ENCODE peak calls at places on chromosomes 11 and 22, in nine cellular contexts. One of them, this sample, is unnamed.

GRCh38 chr11:126393143-126393542 is 37.7 kb downstream of the ST3GAL4 start:
- DNase-seq in HTR-8/SVneo: no peak
- DNase-seq in stimulated activated CD8-positive, alpha-beta memory T cell treated with anti-CD3 and anti-CD28 coated beads, Interleukin-4, amount 100 ng/mL, for 1 hour: no peak
- DNase-seq in activated CD8-positive, alpha-beta memory T cell treated with anti-CD3 and anti-CD28 coated beads for 48 hours: no peak
- DNase-seq in Caco-2: no peak
- DNase-seq in stimulated activated CD4-positive, alpha-beta T cell treated with anti-CD3 and anti-CD28 coated beads, Interleukin-1b, Interleukin-23, amount 100 ng/mL, for 1 hour: no peak
- DNase-seq in activated CD4-positive, alpha-beta T cell treated with anti-CD3 and anti-CD28 coated beads for 36 hours: no peak
- DNase-seq in substantia nigra: no peak
- DNase-seq in activated T-cell treated with anti-CD3 and anti-CD28 coated beads, Interleukin-2, amount 50 U/mL, for 72 hours: no peak
- DNase-seq in this sample: no peak

GRCh38 chr22:22181515-22181959 is 63.0 kb upstream of the VPREB1 start:
- DNase-seq in HTR-8/SVneo: no peak
- DNase-seq in stimulated activated CD8-positive, alpha-beta memory T cell treated with anti-CD3 and anti-CD28 coated beads, Interleukin-4, amount 100 ng/mL, for 1 hour: no peak
- DNase-seq in activated CD8-positive, alpha-beta memory T cell treated with anti-CD3 and anti-CD28 coated beads for 48 hours: no peak
- DNase-seq in Caco-2: peak
- DNase-seq in stimulated activated CD4-positive, alpha-beta T cell treated with anti-CD3 and anti-CD28 coated beads, Interleukin-1b, Interleukin-23, amount 100 ng/mL, for 1 hour: no peak
- DNase-seq in activated CD4-positive, alpha-beta T cell treated with anti-CD3 and anti-CD28 coated beads for 36 hours: no peak
- DNase-seq in substantia nigra: no peak
- DNase-seq in activated T-cell treated with anti-CD3 and anti-CD28 coated beads, Interleukin-2, amount 50 U/mL, for 72 hours: no peak
- DNase-seq in this sample: no peak

GRCh38 chr11:46343520-46343919 is 3.7 kb upstream of the DGKZ start:
- DNase-seq in HTR-8/SVneo: no peak
- DNase-seq in stimulated activated CD8-positive, alpha-beta memory T cell treated with anti-CD3 and anti-CD28 coated beads, Interleukin-4, amount 100 ng/mL, for 1 hour: no peak
- DNase-seq in activated CD8-positive, alpha-beta memory T cell treated with anti-CD3 and anti-CD28 coated beads for 48 hours: no peak
- DNase-seq in Caco-2: no peak
- DNase-seq in stimulated activated CD4-positive, alpha-beta T cell treated with anti-CD3 and anti-CD28 coated beads, Interleukin-1b, Interleukin-23, amount 100 ng/mL, for 1 hour: no peak
- DNase-seq in activated CD4-positive, alpha-beta T cell treated with anti-CD3 and anti-CD28 coated beads for 36 hours: no peak
- DNase-seq in substantia nigra: no peak
- DNase-seq in activated T-cell treated with anti-CD3 and anti-CD28 coated beads, Interleukin-2, amount 50 U/mL, for 72 hours: no peak
- DNase-seq in this sample: no peak

GRCh38 chr11:58530236-58530635 is 22.3 kb upstream of the OR5B21 start:
- DNase-seq in HTR-8/SVneo: no peak
- DNase-seq in stimulated activated CD8-positive, alpha-beta memory T cell treated with anti-CD3 and anti-CD28 coated beads, Interleukin-4, amount 100 ng/mL, for 1 hour: no peak
- DNase-seq in activated CD8-positive, alpha-beta memory T cell treated with anti-CD3 and anti-CD28 coated beads for 48 hours: no peak
- DNase-seq in Caco-2: no peak
- DNase-seq in stimulated activated CD4-positive, alpha-beta T cell treated with anti-CD3 and anti-CD28 coated beads, Interleukin-1b, Interleukin-23, amount 100 ng/mL, for 1 hour: no peak
- DNase-seq in activated CD4-positive, alpha-beta T cell treated with anti-CD3 and anti-CD28 coated beads for 36 hours: no peak
- DNase-seq in substantia nigra: no peak
- DNase-seq in activated T-cell treated with anti-CD3 and anti-CD28 coated beads, Interleukin-2, amount 50 U/mL, for 72 hours: no peak
- DNase-seq in this sample: no peak

GRCh38 chr22:35477911-35478582 is 62.6 kb upstream of the RASD2 start:
- DNase-seq in HTR-8/SVneo: peak
- DNase-seq in stimulated activated CD8-positive, alpha-beta memory T cell treated with anti-CD3 and anti-CD28 coated beads, Interleukin-4, amount 100 ng/mL, for 1 hour: no peak
- DNase-seq in activated CD8-positive, alpha-beta memory T cell treated with anti-CD3 and anti-CD28 coated beads for 48 hours: no peak
- DNase-seq in Caco-2: no peak
- DNase-seq in stimulated activated CD4-positive, alpha-beta T cell treated with anti-CD3 and anti-CD28 coated beads, Interleukin-1b, Interleukin-23, amount 100 ng/mL, for 1 hour: no peak
- DNase-seq in activated CD4-positive, alpha-beta T cell treated with anti-CD3 and anti-CD28 coated beads for 36 hours: no peak
- DNase-seq in substantia nigra: no peak
- DNase-seq in activated T-cell treated with anti-CD3 and anti-CD28 coated beads, Interleukin-2, amount 50 U/mL, for 72 hours: no peak
- DNase-seq in this sample: peak

GRCh38 chr11:62142043-62142375 is 18.2 kb downstream of the INCENP start:
- DNase-seq in HTR-8/SVneo: no peak
- DNase-seq in stimulated activated CD8-positive, alpha-beta memory T cell treated with anti-CD3 and anti-CD28 coated beads, Interleukin-4, amount 100 ng/mL, for 1 hour: no peak
- DNase-seq in activated CD8-positive, alpha-beta memory T cell treated with anti-CD3 and anti-CD28 coated beads for 48 hours: no peak
- DNase-seq in Caco-2: no peak
- DNase-seq in stimulated activated CD4-positive, alpha-beta T cell treated with anti-CD3 and anti-CD28 coated beads, Interleukin-1b, Interleukin-23, amount 100 ng/mL, for 1 hour: no peak
- DNase-seq in activated CD4-positive, alpha-beta T cell treated with anti-CD3 and anti-CD28 coated beads for 36 hours: no peak
- DNase-seq in substantia nigra: no peak
- DNase-seq in activated T-cell treated with anti-CD3 and anti-CD28 coated beads, Interleukin-2, amount 50 U/mL, for 72 hours: no peak
- DNase-seq in this sample: no peak

GRCh38 chr11:44633641-44634040 is 68.2 kb downstream of the CD82 start:
- DNase-seq in HTR-8/SVneo: no peak
- DNase-seq in stimulated activated CD8-positive, alpha-beta memory T cell treated with anti-CD3 and anti-CD28 coated beads, Interleukin-4, amount 100 ng/mL, for 1 hour: no peak
- DNase-seq in activated CD8-positive, alpha-beta memory T cell treated with anti-CD3 and anti-CD28 coated beads for 48 hours: no peak
- DNase-seq in Caco-2: no peak
- DNase-seq in stimulated activated CD4-positive, alpha-beta T cell treated with anti-CD3 and anti-CD28 coated beads, Interleukin-1b, Interleukin-23, amount 100 ng/mL, for 1 hour: no peak
- DNase-seq in activated CD4-positive, alpha-beta T cell treated with anti-CD3 and anti-CD28 coated beads for 36 hours: no peak
- DNase-seq in substantia nigra: no peak
- DNase-seq in activated T-cell treated with anti-CD3 and anti-CD28 coated beads, Interleukin-2, amount 50 U/mL, for 72 hours: no peak
- DNase-seq in this sample: no peak

GRCh38 chr11:61769946-61770683 is 17.7 kb downstream of the MYRF start:
- DNase-seq in HTR-8/SVneo: no peak
- DNase-seq in stimulated activated CD8-positive, alpha-beta memory T cell treated with anti-CD3 and anti-CD28 coated beads, Interleukin-4, amount 100 ng/mL, for 1 hour: no peak
- DNase-seq in activated CD8-positive, alpha-beta memory T cell treated with anti-CD3 and anti-CD28 coated beads for 48 hours: no peak
- DNase-seq in Caco-2: no peak
- DNase-seq in stimulated activated CD4-positive, alpha-beta T cell treated with anti-CD3 and anti-CD28 coated beads, Interleukin-1b, Interleukin-23, amount 100 ng/mL, for 1 hour: no peak
- DNase-seq in activated CD4-positive, alpha-beta T cell treated with anti-CD3 and anti-CD28 coated beads for 36 hours: no peak
- DNase-seq in substantia nigra: no peak
- DNase-seq in activated T-cell treated with anti-CD3 and anti-CD28 coated beads, Interleukin-2, amount 50 U/mL, for 72 hours: no peak
- DNase-seq in this sample: no peak

GRCh38 chr22:31345331-31346254 is 553 bp downstream of the PATZ1 start:
- DNase-seq in HTR-8/SVneo: peak
- DNase-seq in stimulated activated CD8-positive, alpha-beta memory T cell treated with anti-CD3 and anti-CD28 coated beads, Interleukin-4, amount 100 ng/mL, for 1 hour: peak
- DNase-seq in activated CD8-positive, alpha-beta memory T cell treated with anti-CD3 and anti-CD28 coated beads for 48 hours: peak
- DNase-seq in Caco-2: peak
- DNase-seq in stimulated activated CD4-positive, alpha-beta T cell treated with anti-CD3 and anti-CD28 coated beads, Interleukin-1b, Interleukin-23, amount 100 ng/mL, for 1 hour: peak
- DNase-seq in activated CD4-positive, alpha-beta T cell treated with anti-CD3 and anti-CD28 coated beads for 36 hours: peak
- DNase-seq in substantia nigra: peak
- DNase-seq in activated T-cell treated with anti-CD3 and anti-CD28 coated beads, Interleukin-2, amount 50 U/mL, for 72 hours: peak
- DNase-seq in this sample: peak

GRCh38 chr11:23727821-23728220 is 769.0 kb upstream of the LUZP2 start:
- DNase-seq in HTR-8/SVneo: peak
- DNase-seq in stimulated activated CD8-positive, alpha-beta memory T cell treated with anti-CD3 and anti-CD28 coated beads, Interleukin-4, amount 100 ng/mL, for 1 hour: no peak
- DNase-seq in activated CD8-positive, alpha-beta memory T cell treated with anti-CD3 and anti-CD28 coated beads for 48 hours: no peak
- DNase-seq in Caco-2: no peak
- DNase-seq in stimulated activated CD4-positive, alpha-beta T cell treated with anti-CD3 and anti-CD28 coated beads, Interleukin-1b, Interleukin-23, amount 100 ng/mL, for 1 hour: no peak
- DNase-seq in activated CD4-positive, alpha-beta T cell treated with anti-CD3 and anti-CD28 coated beads for 36 hours: no peak
- DNase-seq in substantia nigra: no peak
- DNase-seq in activated T-cell treated with anti-CD3 and anti-CD28 coated beads, Interleukin-2, amount 50 U/mL, for 72 hours: no peak
- DNase-seq in this sample: no peak

GRCh38 chr22:38613588-38613987 is 42.6 kb downstream of the FAM227A start:
- DNase-seq in HTR-8/SVneo: no peak
- DNase-seq in stimulated activated CD8-positive, alpha-beta memory T cell treated with anti-CD3 and anti-CD28 coated beads, Interleukin-4, amount 100 ng/mL, for 1 hour: no peak
- DNase-seq in activated CD8-positive, alpha-beta memory T cell treated with anti-CD3 and anti-CD28 coated beads for 48 hours: no peak
- DNase-seq in Caco-2: no peak
- DNase-seq in stimulated activated CD4-positive, alpha-beta T cell treated with anti-CD3 and anti-CD28 coated beads, Interleukin-1b, Interleukin-23, amount 100 ng/mL, for 1 hour: no peak
- DNase-seq in activated CD4-positive, alpha-beta T cell treated with anti-CD3 and anti-CD28 coated beads for 36 hours: no peak
- DNase-seq in substantia nigra: no peak
- DNase-seq in activated T-cell treated with anti-CD3 and anti-CD28 coated beads, Interleukin-2, amount 50 U/mL, for 72 hours: no peak
- DNase-seq in this sample: no peak

GRCh38 chr11:61480936-61481335 is 27.6 kb upstream of the LRRC10B start:
- DNase-seq in HTR-8/SVneo: no peak
- DNase-seq in stimulated activated CD8-positive, alpha-beta memory T cell treated with anti-CD3 and anti-CD28 coated beads, Interleukin-4, amount 100 ng/mL, for 1 hour: no peak
- DNase-seq in activated CD8-positive, alpha-beta memory T cell treated with anti-CD3 and anti-CD28 coated beads for 48 hours: no peak
- DNase-seq in Caco-2: peak
- DNase-seq in stimulated activated CD4-positive, alpha-beta T cell treated with anti-CD3 and anti-CD28 coated beads, Interleukin-1b, Interleukin-23, amount 100 ng/mL, for 1 hour: no peak
- DNase-seq in activated CD4-positive, alpha-beta T cell treated with anti-CD3 and anti-CD28 coated beads for 36 hours: no peak
- DNase-seq in substantia nigra: no peak
- DNase-seq in activated T-cell treated with anti-CD3 and anti-CD28 coated beads, Interleukin-2, amount 50 U/mL, for 72 hours: no peak
- DNase-seq in this sample: no peak

GRCh38 chr11:3107608-3108182 is 50.5 kb upstream of the CARS1 start:
- DNase-seq in HTR-8/SVneo: no peak
- DNase-seq in stimulated activated CD8-positive, alpha-beta memory T cell treated with anti-CD3 and anti-CD28 coated beads, Interleukin-4, amount 100 ng/mL, for 1 hour: no peak
- DNase-seq in activated CD8-positive, alpha-beta memory T cell treated with anti-CD3 and anti-CD28 coated beads for 48 hours: no peak
- DNase-seq in Caco-2: no peak
- DNase-seq in stimulated activated CD4-positive, alpha-beta T cell treated with anti-CD3 and anti-CD28 coated beads, Interleukin-1b, Interleukin-23, amount 100 ng/mL, for 1 hour: no peak
- DNase-seq in activated CD4-positive, alpha-beta T cell treated with anti-CD3 and anti-CD28 coated beads for 36 hours: no peak
- DNase-seq in substantia nigra: no peak
- DNase-seq in activated T-cell treated with anti-CD3 and anti-CD28 coated beads, Interleukin-2, amount 50 U/mL, for 72 hours: no peak
- DNase-seq in this sample: peak

GRCh38 chr11:33157103-33158027 is 3.9 kb downstream of the CSTF3 start:
- DNase-seq in HTR-8/SVneo: no peak
- DNase-seq in stimulated activated CD8-positive, alpha-beta memory T cell treated with anti-CD3 and anti-CD28 coated beads, Interleukin-4, amount 100 ng/mL, for 1 hour: no peak
- DNase-seq in activated CD8-positive, alpha-beta memory T cell treated with anti-CD3 and anti-CD28 coated beads for 48 hours: no peak
- DNase-seq in Caco-2: no peak
- DNase-seq in stimulated activated CD4-positive, alpha-beta T cell treated with anti-CD3 and anti-CD28 coated beads, Interleukin-1b, Interleukin-23, amount 100 ng/mL, for 1 hour: no peak
- DNase-seq in activated CD4-positive, alpha-beta T cell treated with anti-CD3 and anti-CD28 coated beads for 36 hours: no peak
- DNase-seq in substantia nigra: no peak
- DNase-seq in activated T-cell treated with anti-CD3 and anti-CD28 coated beads, Interleukin-2, amount 50 U/mL, for 72 hours: no peak
- DNase-seq in this sample: no peak

GRCh38 chr11:34593085-34593484 is 27.8 kb upstream of the EHF start:
- DNase-seq in HTR-8/SVneo: no peak
- DNase-seq in stimulated activated CD8-positive, alpha-beta memory T cell treated with anti-CD3 and anti-CD28 coated beads, Interleukin-4, amount 100 ng/mL, for 1 hour: no peak
- DNase-seq in activated CD8-positive, alpha-beta memory T cell treated with anti-CD3 and anti-CD28 coated beads for 48 hours: no peak
- DNase-seq in Caco-2: no peak
- DNase-seq in stimulated activated CD4-positive, alpha-beta T cell treated with anti-CD3 and anti-CD28 coated beads, Interleukin-1b, Interleukin-23, amount 100 ng/mL, for 1 hour: no peak
- DNase-seq in activated CD4-positive, alpha-beta T cell treated with anti-CD3 and anti-CD28 coated beads for 36 hours: no peak
- DNase-seq in substantia nigra: no peak
- DNase-seq in activated T-cell treated with anti-CD3 and anti-CD28 coated beads, Interleukin-2, amount 50 U/mL, for 72 hours: no peak
- DNase-seq in this sample: no peak